ENCODE peak calls at places on chromosomes 7 and 10, in five cellular contexts. S, B, V, C and G are unnamed samples.

GRCh38 chr7:77855371-77856083 is 57.0 kb downstream of the PHTF2 start:
- DNase-seq in C (no peak), S (peak), B (peak), V (peak), G (no peak)

GRCh38 chr7:139041378-139042053 is 5.7 kb upstream of the ZC3HAV1L start:
- DNase-seq in V (no peak), S (no peak), B (no peak), C (no peak), G (no peak)

GRCh38 chr10:49163741-49164140 is 24.4 kb downstream of the TMEM273 start:
- DNase-seq in B (no peak), C (no peak), S (peak), V (no peak), G (no peak)

GRCh38 chr7:44307301-44307900 is 18.0 kb downstream of the CAMK2B start:
- DNase-seq in B (no peak), C (no peak), V (no peak), S (peak), G (no peak)

GRCh38 chr10:101993836-101994235 is 62.1 kb downstream of the ARMH3 start:
- DNase-seq in C (no peak), S (no peak), B (no peak), V (no peak), G (no peak)

GRCh38 chr7:151125835-151126481 is 39.7 kb downstream of the AGAP3 start:
- DNase-seq in V (peak), S (peak), B (no peak), C (no peak), G (peak)

GRCh38 chr7:20229652-20230500 is 12.7 kb upstream of the MACC1 start:
- DNase-seq in B (no peak), S (peak), C (no peak), V (no peak), G (no peak)

GRCh38 chr7:117401293-117402002 is 25.8 kb downstream of the ASZ1 start:
- DNase-seq in V (no peak), S (no peak), B (no peak), C (no peak), G (no peak)

GRCh38 chr7:151851160-151851751 is 25.7 kb downstream of the PRKAG2 start:
- DNase-seq in C (no peak), S (no peak), V (no peak), B (peak), G (no peak)

GRCh38 chr10:123488436-123488835 is 177.7 kb upstream of the GPR26 start:
- DNase-seq in S (no peak), C (no peak), B (no peak), V (no peak), G (no peak)

GRCh38 chr10:84308481-84309304 is 19.7 kb upstream of the CCSER2 start:
- DNase-seq in V (peak), B (peak), S (peak), C (peak), G (no peak)